ENCODE peak calls at places on chromosome 22, in eight cellular contexts. N, Z, B, M, Y, L, D and K are unnamed samples.

GRCh38 chr22:39135092-39135896 is 17.2 kb downstream of the CBX7 start:
- DNase-seq in N (peak; percentile 70), Z (peak; percentile 40), B (no peak), M (no peak), Y (peak; percentile 56), L (no peak), D (no peak), K (peak; percentile 70)

GRCh38 chr22:28024422-28024888 is 105.4 kb upstream of the PITPNB start:
- DNase-seq in N (no peak), Z (no peak), B (no peak), M (no peak), Y (no peak), L (no peak), D (no peak), K (no peak)

GRCh38 chr22:38347944-38348750 is 30.9 kb upstream of the CSNK1E start:
- DNase-seq in N (no peak), Z (no peak), B (no peak), M (peak; percentile 29), Y (no peak), L (peak; percentile 87), D (peak; percentile 42), K (no peak)

GRCh38 chr22:47629273-47629711 is 866.8 kb downstream of the TBC1D22A start:
- DNase-seq in N (no peak), Z (no peak), B (no peak), M (no peak), Y (no peak), L (peak; percentile 85), D (no peak), K (no peak)

GRCh38 chr22:23574877-23575276 is 5.2 kb downstream of the IGLL1 start:
- DNase-seq in N (no peak), Z (no peak), B (peak; percentile 34), M (no peak), Y (no peak), L (no peak), D (no peak), K (no peak)

GRCh38 chr22:27317961-27318360 is 483.6 kb downstream of the MN1 start:
- DNase-seq in N (no peak), Z (no peak), B (no peak), M (no peak), Y (no peak), L (no peak), D (no peak), K (no peak)

GRCh38 chr22:40257979-40258378 is 80.3 kb downstream of the TNRC6B start:
- DNase-seq in N (no peak), Z (no peak), B (no peak), M (peak; percentile 65), Y (no peak), L (no peak), D (peak; percentile 57), K (no peak)

GRCh38 chr22:17264321-17265052 is 45.3 kb upstream of the ADA2 start:
- DNase-seq in N (no peak), Z (no peak), B (no peak), M (peak; percentile 30), Y (no peak), L (no peak), D (peak; percentile 28), K (no peak)

GRCh38 chr22:20642668-20643179 is 131.2 kb upstream of the SERPIND1 start:
- DNase-seq in N (no peak), Z (no peak), B (no peak), M (no peak), Y (no peak), L (no peak), D (no peak), K (no peak)

GRCh38 chr22:39087881-39088687 is 9.0 kb upstream of the APOBEC3H start:
- DNase-seq in N (no peak), Z (no peak), B (no peak), M (no peak), Y (no peak), L (no peak), D (no peak), K (no peak)

GRCh38 chr22:27238935-27239510 is 562.5 kb downstream of the MN1 start:
- DNase-seq in N (no peak), Z (no peak), B (peak; percentile 52), M (peak; percentile 97), Y (peak; percentile 82), L (no peak), D (peak; percentile 87), K (no peak)

DNA sequence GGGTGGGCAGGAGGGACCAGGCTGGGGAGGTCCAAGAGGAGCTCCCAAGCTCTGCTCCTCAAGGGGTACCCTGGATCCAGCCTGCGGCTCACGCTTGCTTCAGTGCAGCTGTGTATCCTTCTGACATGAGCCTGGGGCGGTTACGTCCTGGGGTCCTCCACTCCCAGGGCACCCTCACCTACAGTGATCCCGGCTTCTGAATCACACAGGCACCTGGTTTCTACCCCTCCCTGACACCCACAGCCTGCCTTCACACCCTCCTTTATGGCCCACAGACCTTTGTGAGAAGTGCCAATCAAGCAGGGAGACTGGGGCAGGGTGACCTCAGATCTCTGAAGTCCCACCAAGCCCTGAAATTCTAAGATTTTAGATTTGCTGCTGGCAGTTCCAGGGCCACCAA is 1.5 kb downstream of the MPST start:
- DNase-seq in N (no peak), Z (no peak), B (no peak), M (no peak), Y (no peak), L (no peak), D (no peak), K (no peak)
- TF ChIP-seq CTCF in N (no peak), Z (no peak), B (no peak), M (no peak), Y (no peak), L (no peak), D (no peak), K (no peak)

DNA sequence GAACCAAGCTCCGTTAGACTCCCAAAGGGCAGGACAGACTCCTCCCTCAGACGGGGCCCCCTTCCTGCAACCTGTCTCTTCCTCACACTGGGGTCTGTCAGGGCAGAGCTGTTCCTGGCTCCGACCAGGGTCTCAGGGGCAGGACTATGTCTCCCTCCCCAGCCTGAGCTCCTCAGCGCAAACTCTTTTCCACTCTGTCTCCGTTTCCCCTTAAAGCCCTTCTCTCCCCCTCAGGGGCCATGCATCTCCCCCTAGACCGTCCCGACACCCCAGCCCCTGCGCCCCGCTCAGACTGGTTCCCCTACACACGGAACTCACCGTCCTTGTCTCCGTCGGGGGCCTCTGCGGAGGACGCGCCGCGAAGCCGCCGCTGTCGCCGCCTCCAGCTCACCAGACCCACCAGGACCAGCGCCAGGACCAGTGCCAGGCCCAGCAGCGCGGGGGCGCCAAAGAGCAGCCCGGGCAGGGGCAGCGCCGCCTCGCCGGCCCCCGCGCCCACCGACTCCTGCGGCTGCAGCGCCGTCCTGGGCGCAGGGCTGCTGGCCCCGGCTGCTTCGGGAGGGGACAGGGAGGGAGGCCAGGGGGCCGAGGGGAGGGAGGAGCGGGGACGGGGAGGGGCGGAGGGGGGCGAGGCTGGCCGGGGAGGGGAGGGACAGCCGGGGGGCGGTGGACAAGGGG is 684 bp downstream of the TNFRSF13C start:
- DNase-seq in N (peak; percentile 68), Z (peak; percentile 74), B (peak; percentile 76), M (peak; percentile 34), Y (peak; percentile 75), L (no peak), D (peak; percentile 32), K (peak; percentile 67)
- TF ChIP-seq CTCF in N (peak; percentile 93), Z (peak; percentile 75), B (peak; percentile 67), M (peak; percentile 74), Y (peak; percentile 65), L (peak; percentile 51), D (peak; percentile 35), K (peak; percentile 95)

GRCh38 chr22:35708917-35709316 is 8.8 kb upstream of the APOL5 start:
- DNase-seq in N (no peak), Z (no peak), B (no peak), M (no peak), Y (no peak), L (no peak), D (no peak), K (no peak)

GRCh38 chr22:35711336-35711735 is 6.3 kb upstream of the APOL5 start:
- DNase-seq in N (no peak), Z (no peak), B (no peak), M (no peak), Y (no peak), L (no peak), D (no peak), K (no peak)

GRCh38 chr22:35717572-35717971 is at the start of gene APOL5:
- DNase-seq in N (no peak), Z (no peak), B (no peak), M (no peak), Y (no peak), L (no peak), D (no peak), K (no peak)

GRCh38 chr22:35708453-35708852 is 9.2 kb upstream of the APOL5 start:
- DNase-seq in N (peak; percentile 1), Z (no peak), B (no peak), M (peak; percentile 69), Y (no peak), L (no peak), D (peak; percentile 11), K (no peak)

DNA sequence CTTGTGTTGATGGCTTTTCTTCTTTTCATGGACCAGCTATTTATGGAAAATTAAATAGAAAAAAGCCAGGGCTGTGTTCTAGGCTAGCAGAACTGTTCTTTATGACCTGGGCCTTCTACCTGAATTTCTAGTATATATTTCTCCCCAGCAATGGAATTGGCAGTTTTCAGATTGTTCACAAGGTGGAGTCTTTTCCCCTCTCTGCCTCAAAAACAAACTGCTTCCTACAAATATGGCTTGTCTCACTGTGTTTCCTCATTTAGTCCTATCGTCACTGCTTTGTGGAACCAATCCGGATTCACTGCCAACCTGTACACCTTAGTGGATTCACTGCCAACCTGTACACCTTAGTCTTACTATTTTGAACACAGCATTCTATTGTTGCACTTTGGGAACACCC is 5.0 kb upstream of the APOL5 start:
- DNase-seq in N (no peak), Z (no peak), B (no peak), M (no peak), Y (no peak), L (no peak), D (no peak), K (no peak)
- TF ChIP-seq CTCF in N (no peak), Z (no peak), B (no peak), M (no peak), Y (no peak), L (no peak), D (no peak), K (no peak)

GRCh38 chr22:25059438-25059837 is 106.9 kb downstream of the KIAA1671 start:
- DNase-seq in N (no peak), Z (no peak), B (no peak), M (no peak), Y (no peak), L (no peak), D (no peak), K (no peak)

GRCh38 chr22:25062378-25063095 is 110.0 kb downstream of the KIAA1671 start:
- DNase-seq in N (no peak), Z (peak; percentile 89), B (no peak), M (no peak), Y (no peak), L (no peak), D (no peak), K (no peak)

GRCh38 chr22:25061605-25062377 is 109.3 kb downstream of the KIAA1671 start:
- DNase-seq in N (no peak), Z (no peak), B (no peak), M (no peak), Y (no peak), L (no peak), D (no peak), K (no peak)

GRCh38 chr22:25061134-25061533 is 108.6 kb downstream of the KIAA1671 start:
- DNase-seq in N (no peak), Z (no peak), B (no peak), M (no peak), Y (no peak), L (no peak), D (no peak), K (no peak)

GRCh38 chr22:25060522-25061071 is 108.1 kb downstream of the KIAA1671 start:
- DNase-seq in N (no peak), Z (no peak), B (no peak), M (no peak), Y (no peak), L (no peak), D (no peak), K (no peak)
- TF ChIP-seq CTCF in N (no peak), Z (peak; percentile 70), B (peak; percentile 9), M (no peak), Y (peak; percentile 5), L (no peak), D (no peak), K (peak; percentile 6)